ENCODE peak calls at places on chromosomes 12 and 14, in seven cellular contexts. S is substantia nigra; V is activated CD4-positive, alpha-beta memory T cell treated with anti-CD3 and anti-CD28 coated beads, Interleukin-2, amount 10 ng/mL, durations not matched to agents 7 days and 5 days; R is HCT116; W is choroid plexus epithelial cell; B is stromal cell of bone marrow; F is GM04504. Q is an unnamed sample.

GRCh38 chr14:61537567-61538463 is 157.5 kb upstream of the HIF1A start:
- DNase-seq in R (peak), S (no peak), V (no peak), B (peak), F (peak), W (peak), Q (peak)

GRCh38 chr14:54003064-54003463 is 46.4 kb upstream of the BMP4 start:
- DNase-seq in W (no peak), V (no peak), R (no peak), F (no peak), B (no peak), S (no peak), Q (no peak)

GRCh38 chr12:6423267-6424007 is 21.3 kb upstream of the CD27 start:
- DNase-seq in B (peak), W (peak), R (peak), S (peak), V (peak), F (peak), Q (peak)

GRCh38 chr12:70467908-70468733 is 102.0 kb downstream of the KCNMB4 start:
- DNase-seq in R (peak), S (no peak), F (no peak), W (no peak), B (no peak), V (no peak), Q (no peak)

GRCh38 chr14:51546603-51547258 is 105.0 kb upstream of the FRMD6 start:
- DNase-seq in F (no peak), V (no peak), S (no peak), W (no peak), B (no peak), R (no peak), Q (no peak)

GRCh38 chr12:89348894-89349669 is 3.2 kb downstream of the DUSP6 start:
- DNase-seq in R (no peak), W (peak), V (no peak), F (no peak), B (no peak), S (no peak), Q (no peak)

GRCh38 chr12:75081305-75081704 is 128.3 kb downstream of the KCNC2 start:
- DNase-seq in W (no peak), V (no peak), F (no peak), S (no peak), R (no peak), B (no peak), Q (no peak)

GRCh38 chr12:120698677-120699076 is 11.6 kb upstream of the UNC119B start:
- DNase-seq in B (no peak), S (no peak), R (no peak), W (no peak), V (no peak), F (no peak), Q (no peak)

GRCh38 chr14:56422703-56423213 is 156.8 kb upstream of the TMEM260 start:
- DNase-seq in V (no peak), B (peak), S (peak), W (peak), R (peak), F (peak), Q (peak)

GRCh38 chr14:69610859-69611263 is 535 bp upstream of the SUSD6 start:
- DNase-seq in F (no peak), R (no peak), S (no peak), B (no peak), V (no peak), W (peak), Q (no peak)

GRCh38 chr12:27623645-27624044 is 72.6 kb upstream of the REP15 start:
- DNase-seq in S (no peak), W (peak), F (no peak), R (no peak), B (no peak), V (no peak), Q (no peak)

GRCh38 chr12:990308-990648 is 745 bp upstream of the ERC1 start:
- DNase-seq in W (peak), R (no peak), F (no peak), S (no peak), V (peak), B (peak), Q (no peak)

GRCh38 chr12:9721394-9722092 is 11.4 kb downstream of the CLECL1 start:
- DNase-seq in B (no peak), W (peak), F (no peak), S (no peak), V (no peak), R (no peak), Q (no peak)

GRCh38 chr14:62234849-62235248 is 472.6 kb downstream of the SNAPC1 start:
- DNase-seq in W (no peak), B (no peak), F (no peak), V (no peak), S (no peak), R (no peak), Q (no peak)

GRCh38 chr14:97158102-97158501 is 360.9 kb downstream of the VRK1 start:
- DNase-seq in W (no peak), B (no peak), F (no peak), V (no peak), S (no peak), R (no peak), Q (no peak)

GRCh38 chr12:7498832-7499231 is 4.7 kb downstream of the CD163 start:
- DNase-seq in W (peak), F (peak), S (no peak), R (no peak), B (peak), V (no peak), Q (peak)

GRCh38 chr12:84201976-84202375 is 710.6 kb downstream of the SLC6A15 start:
- DNase-seq in S (no peak), R (no peak), W (peak), F (no peak), B (no peak), V (no peak), Q (no peak)

GRCh38 chr14:39107624-39108023 is 4.6 kb upstream of the SEC23A start:
- DNase-seq in R (no peak), F (no peak), B (no peak), W (peak), S (no peak), V (no peak), Q (no peak)

GRCh38 chr14:79256311-79256879 is 954.9 kb downstream of the DIO2 start:
- DNase-seq in R (no peak), S (no peak), V (no peak), W (no peak), F (no peak), B (no peak), Q (no peak)

GRCh38 chr14:24673534-24674203 is 39.7 kb upstream of the GZMB start:
- DNase-seq in R (no peak), F (no peak), B (no peak), W (no peak), V (peak), S (no peak), Q (no peak)

GRCh38 chr14:50362791-50363733 is 33.6 kb downstream of the CDKL1 start:
- DNase-seq in F (no peak), V (peak), W (peak), R (no peak), B (no peak), S (no peak), Q (no peak)

GRCh38 chr14:30354439-30354838 is 204.5 kb upstream of the G2E3 start:
- DNase-seq in B (no peak), W (no peak), R (no peak), F (no peak), S (no peak), V (no peak), Q (no peak)

GRCh38 chr12:98698603-98699463 is 53.7 kb downstream of the APAF1 start:
- DNase-seq in S (peak), B (peak), R (peak), V (peak), W (peak), F (peak), Q (no peak)

GRCh38 chr12:15682826-15683225 is 106.4 kb downstream of the EPS8 start:
- DNase-seq in V (no peak), W (peak), R (no peak), B (no peak), F (no peak), S (no peak), Q (no peak)

GRCh38 chr12:94997061-94997460 is 6.4 kb downstream of the NDUFA12 start:
- DNase-seq in W (no peak), S (no peak), R (no peak), V (no peak), F (no peak), B (no peak), Q (no peak)

Q was measured in HS-5.